ENCODE peak calls at places on chromosomes 13 and 19, in four cellular contexts. U is K562, T is HCT116, Y is HepG2. V is an unnamed sample.

GRCh38 chr13:26816876-26817275 is 56.3 kb upstream of the GPR12 start:
- DNase-seq in T (no peak), U (no peak), Y (no peak), V (no peak)

GRCh38 chr13:84255226-84255625 is 373.0 kb upstream of the SLITRK1 start:
- DNase-seq in U (no peak), Y (no peak), T (no peak), V (no peak)

GRCh38 chr19:40525234-40526051 is 51.2 kb upstream of the SHKBP1 start:
- DNase-seq in T (no peak), U (peak; percentile 65), Y (no peak), V (no peak)

GRCh38 chr13:40963927-40964326 is 55.2 kb downstream of the ELF1 start:
- DNase-seq in Y (no peak), T (peak; percentile 45), U (no peak), V (no peak)

GRCh38 chr19:38711726-38712153 is 32.5 kb downstream of the CAPN12 start:
- DNase-seq in U (no peak), Y (no peak), T (no peak), V (no peak)

GRCh38 chr13:23867027-23867491 is 22.1 kb downstream of the MIPEP start:
- DNase-seq in Y (no peak), U (peak; percentile 45), T (no peak), V (no peak)

GRCh38 chr19:38975214-38975860 is at the start of gene FBXO17:
- DNase-seq in Y (peak; percentile 47), T (no peak), U (peak; percentile 85), V (peak; percentile 81)

GRCh38 chr19:38705197-38706019 is 38.9 kb downstream of the CAPN12 start:
- DNase-seq in T (no peak), U (no peak), Y (no peak), V (no peak)

GRCh38 chr13:62119739-62120700 is 704.4 kb upstream of the PCDH20 start:
- DNase-seq in U (no peak), Y (no peak), T (peak; percentile 10), V (no peak)

GRCh38 chr13:26656919-26657318 is 99.4 kb downstream of the WASF3 start:
- DNase-seq in U (peak; percentile 5), T (no peak), Y (peak; percentile 24), V (no peak)

GRCh38 chr13:75771818-75772217 is 135.7 kb downstream of the LMO7 start:
- DNase-seq in Y (no peak), U (no peak), T (peak; percentile 64), V (no peak)

GRCh38 chr13:29503041-29503837 is 92.2 kb downstream of the SLC7A1 start:
- DNase-seq in T (no peak), Y (no peak), U (peak; percentile 9), V (no peak)

GRCh38 chr19:33325920-33326319 is 23.6 kb upstream of the CEBPA start:
- DNase-seq in T (no peak), U (no peak), Y (no peak), V (no peak)

GRCh38 chr13:77398825-77399620 is 72.1 kb upstream of the MYCBP2 start:
- DNase-seq in U (no peak), Y (no peak), T (no peak), V (no peak)

GRCh38 chr13:33158830-33159229 is 126.7 kb downstream of the STARD13 start:
- DNase-seq in Y (no peak), T (no peak), U (no peak), V (no peak)

DNA sequence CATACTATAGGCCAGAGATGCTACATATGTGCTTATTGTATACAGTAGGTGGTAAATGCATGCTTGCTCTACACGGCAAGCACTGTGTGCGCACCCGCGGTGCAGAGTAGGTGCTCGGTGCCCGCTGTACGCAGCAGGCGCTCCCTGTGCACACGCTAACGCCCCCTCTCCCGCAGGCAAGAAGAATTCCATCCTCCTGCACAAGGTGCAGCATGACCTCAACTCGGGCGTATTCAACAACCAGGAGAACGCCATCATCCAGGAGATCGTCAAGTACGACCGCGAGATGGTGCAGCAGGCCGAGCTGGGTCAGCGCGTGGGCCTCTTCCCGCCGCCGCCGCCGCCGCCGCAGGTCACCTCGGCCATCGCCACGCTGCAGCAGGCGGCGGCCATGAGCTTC is 17.7 kb downstream of the POLRMT start:
- DNase-seq in Y (no peak), U (no peak), T (no peak), V (no peak)
- TF ChIP-seq TCF7L2 in Y (no peak), U (no peak), T (no peak), V (no peak)

GRCh38 chr13:113661506-113661905 is 3.5 kb upstream of the ATP4B start:
- DNase-seq in U (no peak), Y (no peak), T (no peak), V (no peak)

GRCh38 chr13:113657851-113658741 is at the start of gene ATP4B:
- DNase-seq in Y (no peak), T (no peak), U (no peak), V (no peak)

GRCh38 chr13:113659337-113659736 is 1.3 kb upstream of the ATP4B start:
- DNase-seq in U (no peak), Y (no peak), T (no peak), V (no peak)

GRCh38 chr13:113658836-113659235 is 838 bp upstream of the ATP4B start:
- DNase-seq in U (no peak), T (no peak), Y (no peak), V (no peak)

GRCh38 chr13:113660066-113660465 is 2.1 kb upstream of the ATP4B start:
- DNase-seq in Y (no peak), U (no peak), T (no peak), V (no peak)
- H3K27me3 ChIP-seq in Y (no peaks in the 10 kb centered on the region), U (peaks cover 20% of the 10 kb centered on the region), T (no peaks in the 10 kb centered on the region), V (no peaks in the 10 kb centered on the region)

GRCh38 chr19:48354332-48354992 is 9.3 kb downstream of the TMEM143 start:
- DNase-seq in T (peak; percentile 99), Y (peak; percentile 100), U (peak; percentile 62), V (peak; percentile 61)
- TF ChIP-seq TCF7L2 in T (peak; percentile 97), Y (peak; percentile 94), U (no peak), V (peak; percentile 91)

DNA sequence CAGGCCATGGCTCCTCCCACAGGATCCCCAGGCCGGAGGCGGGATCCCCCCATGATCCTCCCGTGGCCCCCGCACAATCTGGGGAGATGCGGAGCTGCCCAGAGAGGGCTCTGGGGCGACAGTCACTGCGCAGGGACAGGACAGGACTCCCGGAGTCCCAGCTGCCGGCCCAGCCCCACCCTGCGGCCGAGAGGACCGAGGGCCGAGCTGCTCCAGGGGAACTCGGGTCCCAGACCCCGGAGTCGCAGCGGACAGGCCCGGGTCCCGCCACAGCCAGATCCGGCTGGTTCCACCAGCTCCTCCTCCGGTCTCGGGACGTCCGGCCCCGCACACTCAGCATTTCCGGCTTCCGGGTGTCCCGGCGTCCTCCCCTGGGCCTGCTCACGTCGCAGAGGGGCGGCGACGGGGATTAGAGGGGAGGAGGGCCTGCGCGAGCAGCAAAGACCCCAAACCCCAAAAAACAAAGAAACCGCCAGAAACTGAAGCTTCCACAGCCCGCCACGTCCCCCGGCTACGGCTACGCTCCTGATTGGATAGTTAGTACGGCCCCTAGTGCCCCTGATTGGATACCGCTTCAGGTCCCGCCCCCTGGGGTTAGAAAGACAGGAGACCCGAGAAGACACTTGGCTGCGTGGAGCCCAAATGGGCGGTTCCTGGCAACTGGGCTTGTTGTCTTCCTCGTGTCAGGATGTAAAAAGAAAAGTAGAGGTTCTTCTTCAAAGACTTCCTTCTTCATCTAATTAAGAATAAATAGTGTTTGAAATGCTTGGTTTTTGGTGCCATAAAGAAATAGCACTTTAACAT is 21.3 kb upstream of the OR10H1 start:
- DNase-seq in U (peak; percentile 98), T (peak; percentile 96), Y (peak; percentile 94), V (peak; percentile 42)
- H3K27me3 ChIP-seq in U (no peaks in the 10 kb centered on the region), T (no peaks in the 10 kb centered on the region), Y (no peaks in the 10 kb centered on the region), V (no peaks in the 10 kb centered on the region)

GRCh38 chr19:35714601-35715354 is 3.0 kb upstream of the KMT2B start:
- DNase-seq in T (no peak), Y (peak; percentile 33), U (no peak), V (no peak)

GRCh38 chr19:35716735-35716984 is 1.1 kb upstream of the KMT2B start:
- DNase-seq in T (no peak), U (no peak), Y (no peak), V (no peak)

GRCh38 chr19:35716985-35717664 is 678 bp upstream of the KMT2B start:
- DNase-seq in U (peak; percentile 93), T (peak; percentile 88), Y (peak; percentile 93), V (peak; percentile 77)

GRCh38 chr19:35715355-35715809 is 2.4 kb upstream of the KMT2B start:
- DNase-seq in Y (no peak), T (no peak), U (no peak), V (no peak)

GRCh38 chr19:35715981-35716734 is 1.6 kb upstream of the KMT2B start:
- DNase-seq in T (no peak), Y (peak; percentile 32), U (no peak), V (no peak)
- TF ChIP-seq TCF7L2 in T (no peak), Y (no peak), U (no peak), V (no peak)

GRCh38 chr19:55175117-55175867 is 4.8 kb downstream of the SYT5 start:
- DNase-seq in U (peak; percentile 90), Y (no peak), T (no peak), V (no peak)
- H3K27me3 ChIP-seq in U (no peaks in the 10 kb centered on the region), Y (peaks cover 3% of the 10 kb centered on the region), T (no peaks in the 10 kb centered on the region), V (no peaks in the 10 kb centered on the region)

GRCh38 chr13:93539914-93540313 is 313.3 kb downstream of the GPC6 start:
- DNase-seq in Y (peak; percentile 53), U (no peak), T (no peak), V (no peak)

GRCh38 chr13:93529961-93530360 is 303.4 kb downstream of the GPC6 start:
- DNase-seq in U (no peak), Y (no peak), T (no peak), V (no peak)

GRCh38 chr13:93535256-93535655 is 308.6 kb downstream of the GPC6 start:
- DNase-seq in Y (peak; percentile 9), U (no peak), T (no peak), V (no peak)

DNA sequence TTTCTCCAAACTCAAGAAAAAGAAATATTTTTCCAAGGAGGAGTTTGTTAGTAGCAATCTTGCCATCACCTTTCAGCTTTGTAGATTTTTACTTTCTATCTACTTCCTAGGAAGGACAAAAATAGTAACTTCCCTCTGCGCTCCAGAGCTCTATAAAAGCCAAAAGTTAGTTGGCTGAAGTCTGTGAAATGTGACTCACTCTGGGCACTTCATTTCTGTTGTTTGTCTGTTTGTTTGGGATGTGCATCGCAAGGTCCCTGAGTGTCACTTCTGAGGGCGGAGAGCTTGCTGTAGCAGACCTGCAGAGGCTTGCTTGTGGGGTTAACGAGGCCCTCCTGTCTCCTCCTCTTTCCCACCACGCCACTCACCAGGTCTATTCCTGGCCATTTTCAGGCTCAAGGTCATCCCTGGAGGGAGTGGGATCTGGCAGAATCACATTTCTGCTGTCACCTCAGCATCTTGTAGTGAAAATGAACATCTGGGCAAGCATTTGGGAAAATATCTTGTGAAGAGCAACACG is 307.6 kb downstream of the GPC6 start:
- DNase-seq in Y (no peak), T (no peak), U (no peak), V (no peak)
- TF ChIP-seq TCF7L2 in Y (no peak), T (no peak), U (no peak), V (no peak)